ENCODE peak calls at places on chromosomes 13 and 19, in six cellular contexts. H is neuronal stem cell, U is H9, D is IMR-90, C is H1, S is trophoblast cell. N is an unnamed sample.

GRCh38 chr13:89721216-89721615 is 1626.3 kb upstream of the MIR17HG start:
- DNase-seq in C (no peak), U (no peak), H (no peak), D (no peak), S (no peak), N (no peak)

GRCh38 chr13:107275945-107276614 is 708.1 kb upstream of the ARGLU1 start:
- DNase-seq in U (no peak), D (no peak), C (no peak), H (no peak), S (no peak), N (peak)

GRCh38 chr13:114066956-114067355 is 65.5 kb downstream of the RASA3 start:
- DNase-seq in D (no peak), U (no peak), H (no peak), S (no peak), C (no peak), N (no peak)

GRCh38 chr13:29472317-29472961 is 123.0 kb downstream of the SLC7A1 start:
- DNase-seq in C (no peak), U (peak), H (no peak), S (peak), D (peak), N (peak)

GRCh38 chr13:71801781-71802180 is 65.2 kb downstream of the DACH1 start:
- DNase-seq in C (no peak), H (peak), U (no peak), D (no peak), S (no peak), N (no peak)

GRCh38 chr19:3785938-3786824 is at the start of gene MATK:
- DNase-seq in S (no peak), D (no peak), H (no peak), C (no peak), U (no peak), N (no peak)

GRCh38 chr13:48492123-48493075 is 40.5 kb downstream of the RCBTB2 start:
- DNase-seq in U (no peak), H (no peak), C (no peak), D (peak), S (peak), N (peak)

GRCh38 chr19:13794388-13794751 is 873 bp upstream of the ZSWIM4 start:
- DNase-seq in C (no peak), H (no peak), S (peak), U (no peak), D (peak), N (peak)

GRCh38 chr13:72368031-72368430 is 359.4 kb downstream of the MZT1 start:
- DNase-seq in U (no peak), C (no peak), S (no peak), H (no peak), D (no peak), N (no peak)

GRCh38 chr13:97582170-97582569 is 148.2 kb downstream of the RAP2A start:
- DNase-seq in D (no peak), U (no peak), H (no peak), C (no peak), S (no peak), N (no peak)
- H2AFZ ChIP-seq in D (no peak), U (no peak), H (no peak), C (no peak), S (no peak), N (no peak)

GRCh38 chr13:102772042-102772425 is 1.6 kb downstream of the TEX30 start:
- DNase-seq in C (no peak), D (no peak), H (no peak), U (no peak), S (no peak), N (no peak)
- H3K4me2 ChIP-seq in C (peak), D (no peak), H (no peak), U (no peak), S (no peak), N (no peak)

GRCh38 chr13:50406831-50407230 is 391.6 kb downstream of the KCNRG start:
- DNase-seq in U (no peak), S (no peak), D (no peak), C (no peak), H (no peak), N (no peak)
- H2BK5ac ChIP-seq in U (no peak), S (no peak), D (no peak), C (no peak), H (no peak), N (no peak)

DNA sequence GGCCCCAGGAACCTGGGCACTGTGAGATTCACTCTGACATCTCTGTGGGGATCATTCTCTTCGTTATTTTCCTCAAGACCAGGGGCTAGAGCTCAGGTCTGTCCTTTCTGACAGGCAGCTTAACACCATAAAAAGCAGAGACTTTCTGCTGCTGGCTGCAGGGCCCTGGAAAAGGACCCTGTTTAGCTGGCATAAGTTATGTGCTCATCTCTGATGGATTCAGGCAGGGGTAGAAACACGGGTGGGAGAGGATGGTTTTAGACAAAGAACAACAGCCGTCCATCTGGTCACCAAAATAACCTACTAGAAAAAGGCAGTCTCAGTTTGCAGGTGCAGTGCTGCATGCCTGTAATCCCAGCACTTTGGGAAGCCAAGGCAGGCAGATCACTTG is 2.3 kb upstream of the GPI start:
- DNase-seq in S (no peak), H (no peak), U (no peak), D (no peak), C (no peak), N (no peak)
- H2AFZ ChIP-seq in S (no peak), H (peak), U (no peak), D (no peak), C (no peak), N (no peak)

GRCh38 chr13:32638739-32639138 is 52.5 kb downstream of the PDS5B start:
- DNase-seq in H (no peak), C (no peak), S (no peak), D (no peak), U (no peak), N (no peak)
- H3K4me2 ChIP-seq in H (no peak), C (no peak), S (no peak), D (no peak), U (no peak), N (no peak)

GRCh38 chr13:110298566-110299321 is 8.2 kb downstream of the COL4A1 start:
- DNase-seq in U (peak), S (no peak), C (no peak), D (no peak), H (no peak), N (peak)
- H2BK5ac ChIP-seq in U (no peak), S (no peak), C (peak), D (peak), H (no peak), N (no peak)

DNA sequence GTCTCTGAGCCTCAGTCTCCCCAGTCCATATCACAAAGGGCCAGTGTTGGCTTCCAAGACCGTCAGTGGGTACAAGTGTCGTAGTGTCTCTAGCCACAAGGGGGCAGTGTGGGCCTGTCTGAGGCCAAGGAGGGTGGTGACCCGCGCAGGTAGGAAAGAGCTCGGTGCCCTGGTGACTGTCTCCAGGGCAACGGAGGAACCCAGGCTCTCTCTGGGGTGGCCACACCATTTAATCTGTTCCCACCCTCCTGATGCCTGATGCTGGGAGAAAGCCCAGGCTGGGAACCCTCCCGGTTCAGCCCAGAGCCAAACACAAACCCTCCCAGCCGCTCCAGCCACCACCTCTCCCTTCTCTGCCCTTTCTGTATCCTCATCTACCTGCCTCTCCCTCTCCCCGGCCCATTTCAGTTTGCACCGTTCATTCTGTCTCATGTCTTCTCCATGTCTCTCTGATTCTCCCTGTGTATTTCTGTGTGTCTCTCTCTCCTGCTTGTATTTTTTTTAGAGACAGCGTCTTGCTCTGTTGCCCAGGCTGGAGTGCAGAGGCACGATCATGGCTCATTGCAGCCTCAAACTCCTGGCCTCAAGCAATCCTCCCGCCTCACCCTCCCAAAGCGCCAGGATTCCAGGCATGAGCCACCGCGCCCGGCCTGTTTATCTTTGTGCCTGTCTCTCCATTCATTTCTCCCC is 17.5 kb upstream of the MEIS3 start:
- DNase-seq in D (peak), H (peak), S (peak), U (peak), C (no peak), N (peak)
- H2AFZ ChIP-seq in D (peak), H (peak), S (no peak), U (no peak), C (no peak), N (no peak)

GRCh38 chr19:342128-342455 is 2.5 kb downstream of the MIER2 start:
- DNase-seq in H (no peak), D (no peak), U (no peak), C (no peak), S (no peak), N (no peak)
- H3K4me2 ChIP-seq in H (no peak), D (peak), U (no peak), C (peak), S (peak), N (peak)